ENCODE peak calls at places on chromosomes 16 and 17, in five cellular contexts. R is HepG2, H is H1, S is GM12878, Y is NT2/D1. J is an unnamed sample.

GRCh38 chr17:330993-331701 is 21.5 kb downstream of the RPH3AL start:
- DNase-seq in S (no peak), R (no peak), Y (no peak), H (no peak), J (no peak)

GRCh38 chr17:39979865-39980401 is 674 bp upstream of the PSMD3 start:
- DNase-seq in R (peak; percentile 48), H (no peak), Y (no peak), S (no peak), J (no peak)

GRCh38 chr17:50265212-50265611 is 9.1 kb upstream of the TMEM92 start:
- DNase-seq in Y (no peak), H (no peak), S (no peak), R (no peak), J (no peak)

GRCh38 chr17:36703860-36704266 is 102.5 kb downstream of the MRM1 start:
- DNase-seq in Y (no peak), H (peak; percentile 98), S (no peak), R (no peak), J (peak; percentile 65)

GRCh38 chr17:18961634-18962493 is 9.9 kb downstream of the SLC5A10 start:
- DNase-seq in R (no peak), H (no peak), S (no peak), Y (no peak), J (no peak)

GRCh38 chr16:52034830-52035229 is 512.1 kb downstream of the TOX3 start:
- DNase-seq in Y (no peak), S (no peak), R (no peak), H (no peak), J (no peak)

GRCh38 chr17:46772879-46773620 is 45.4 kb downstream of the WNT3 start:
- DNase-seq in Y (no peak), R (no peak), S (no peak), H (peak; percentile 71), J (no peak)

GRCh38 chr16:19116711-19117449 is 3.1 kb downstream of the ITPRIPL2 start:
- DNase-seq in R (no peak), H (no peak), Y (no peak), S (no peak), J (no peak)

GRCh38 chr16:72270531-72270930 is 98.6 kb upstream of the PMFBP1 start:
- DNase-seq in Y (no peak), S (no peak), R (no peak), H (no peak), J (no peak)

GRCh38 chr17:44255915-44256314 is 12.0 kb downstream of the SLC4A1 start:
- DNase-seq in R (no peak), Y (no peak), H (no peak), S (no peak), J (no peak)

GRCh38 chr16:8866118-8866883 is 2.5 kb downstream of the CARHSP1 start:
- DNase-seq in S (no peak), H (peak; percentile 92), Y (peak; percentile 92), R (peak; percentile 88), J (no peak)

GRCh38 chr17:45942284-45942683 is 47.9 kb downstream of the MAPT start:
- DNase-seq in Y (peak; percentile 22), S (no peak), R (no peak), H (no peak), J (no peak)

GRCh38 chr16:48811478-48811877 is 201.5 kb upstream of the N4BP1 start:
- DNase-seq in S (no peak), H (no peak), Y (no peak), R (no peak), J (no peak)

GRCh38 chr16:13070268-13070667 is 168.9 kb downstream of the SHISA9 start:
- DNase-seq in S (no peak), Y (peak; percentile 95), H (peak; percentile 85), R (no peak), J (no peak)

GRCh38 chr16:55490301-55490700 is 11.3 kb downstream of the MMP2 start:
- DNase-seq in R (no peak), Y (no peak), H (no peak), S (no peak), J (no peak)

GRCh38 chr17:8681175-8681949 is 50.8 kb upstream of the MYH10 start:
- DNase-seq in S (no peak), Y (no peak), R (no peak), H (no peak), J (no peak)

GRCh38 chr17:40485851-40486512 is 15.4 kb downstream of the TNS4 start:
- DNase-seq in R (peak; percentile 86), S (no peak), H (no peak), Y (no peak), J (no peak)

GRCh38 chr16:29811896-29812665 is at the start of gene PRRT2:
- DNase-seq in H (peak; percentile 80), S (no peak), Y (peak; percentile 57), R (no peak), J (peak; percentile 53)

GRCh38 chr16:48277158-48277557 is 29.8 kb upstream of the ABCC11 start:
- DNase-seq in Y (no peak), S (no peak), R (no peak), H (no peak), J (peak; percentile 5)

GRCh38 chr17:38509772-38510423 is 81.6 kb downstream of the ARHGAP23 start:
- DNase-seq in R (no peak), Y (no peak), H (no peak), S (no peak), J (no peak)

GRCh38 chr16:46903255-46903905 is 19.2 kb downstream of the GPT2 start:
- DNase-seq in R (no peak), H (no peak), S (no peak), Y (no peak), J (no peak)

GRCh38 chr16:65070831-65071230 is 51.0 kb downstream of the CDH11 start:
- DNase-seq in Y (peak; percentile 42), R (peak; percentile 70), S (no peak), H (no peak), J (no peak)

GRCh38 chr16:29815032-29815721 is 775 bp upstream of the PAGR1 start:
- DNase-seq in R (no peak), H (peak; percentile 61), Y (no peak), S (no peak), J (no peak)

GRCh38 chr16:24610421-24610765 is 71.0 kb downstream of the RBBP6 start:
- DNase-seq in Y (peak; percentile 33), H (no peak), S (no peak), R (no peak), J (no peak)

GRCh38 chr16:89918453-89919347 is at the start of gene MC1R:
- DNase-seq in Y (no peak), S (no peak), H (peak; percentile 78), R (peak; percentile 88), J (peak; percentile 46)

GRCh38 chr17:21742326-21742725 is 50.0 kb downstream of the KCNJ18 start:
- DNase-seq in R (no peak), Y (no peak), S (no peak), H (no peak), J (no peak)

GRCh38 chr16:30437511-30438046 is 7.7 kb upstream of the DCTPP1 start:
- DNase-seq in R (peak; percentile 72), H (no peak), Y (no peak), S (no peak), J (no peak)

GRCh38 chr17:66441012-66441703 is 138.7 kb downstream of the PRKCA start:
- DNase-seq in Y (no peak), R (no peak), H (no peak), S (peak; percentile 44), J (no peak)

GRCh38 chr17:9512323-9513168 is 63.1 kb downstream of the STX8 start:
- DNase-seq in Y (no peak), R (no peak), H (no peak), S (no peak), J (no peak)

GRCh38 chr16:85605912-85606841 is 6.9 kb upstream of the GSE1 start:
- DNase-seq in S (no peak), H (peak; percentile 54), R (no peak), Y (no peak), J (no peak)

GRCh38 chr17:50783193-50783660 is 15.9 kb upstream of the ANKRD40CL start:
- DNase-seq in S (peak; percentile 31), Y (peak; percentile 87), R (peak; percentile 86), H (peak; percentile 98), J (peak; percentile 97)

GRCh38 chr16:71894229-71894920 is 956 bp upstream of the IST1 start:
- DNase-seq in Y (peak; percentile 58), R (peak; percentile 56), S (no peak), H (peak; percentile 68), J (peak; percentile 15)

DNA sequence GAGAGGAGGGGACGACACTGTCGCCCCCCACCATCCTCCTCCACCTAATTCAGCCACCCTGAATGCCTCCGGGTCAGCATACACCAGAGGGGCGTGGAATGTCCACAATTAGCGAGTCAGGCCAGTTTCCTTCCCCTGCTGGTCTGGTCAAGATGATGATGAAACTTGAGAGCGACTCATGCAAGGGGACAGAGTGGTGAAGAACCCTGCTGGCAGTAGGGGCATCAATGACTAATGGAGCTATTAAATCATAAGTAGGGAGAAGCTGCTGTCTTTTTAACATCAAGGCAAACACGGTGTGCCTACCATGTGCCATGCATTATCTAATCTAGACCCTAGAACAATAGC is 7.2 kb downstream of the SPACA3 start:
- DNase-seq in R (no peak), H (no peak), S (no peak), Y (no peak), J (no peak)
- TF ChIP-seq SUZ12 in R (no peak), H (no peak), S (no peak), Y (no peak), J (no peak)

GRCh38 chr17:74850310-74850709 is 9.4 kb downstream of the GRIN2C start:
- DNase-seq in Y (no peak), R (no peak), H (no peak), S (no peak), J (no peak)

GRCh38 chr17:74853048-74853397 is 6.7 kb downstream of the GRIN2C start:
- DNase-seq in H (no peak), Y (no peak), R (no peak), S (no peak), J (no peak)

GRCh38 chr17:74850914-74851313 is 8.8 kb downstream of the GRIN2C start:
- DNase-seq in R (no peak), H (no peak), Y (no peak), S (no peak), J (no peak)

GRCh38 chr17:74852237-74853047 is 7.2 kb downstream of the GRIN2C start:
- DNase-seq in Y (peak; percentile 72), R (peak; percentile 67), S (no peak), H (peak; percentile 86), J (peak; percentile 84)

DNA sequence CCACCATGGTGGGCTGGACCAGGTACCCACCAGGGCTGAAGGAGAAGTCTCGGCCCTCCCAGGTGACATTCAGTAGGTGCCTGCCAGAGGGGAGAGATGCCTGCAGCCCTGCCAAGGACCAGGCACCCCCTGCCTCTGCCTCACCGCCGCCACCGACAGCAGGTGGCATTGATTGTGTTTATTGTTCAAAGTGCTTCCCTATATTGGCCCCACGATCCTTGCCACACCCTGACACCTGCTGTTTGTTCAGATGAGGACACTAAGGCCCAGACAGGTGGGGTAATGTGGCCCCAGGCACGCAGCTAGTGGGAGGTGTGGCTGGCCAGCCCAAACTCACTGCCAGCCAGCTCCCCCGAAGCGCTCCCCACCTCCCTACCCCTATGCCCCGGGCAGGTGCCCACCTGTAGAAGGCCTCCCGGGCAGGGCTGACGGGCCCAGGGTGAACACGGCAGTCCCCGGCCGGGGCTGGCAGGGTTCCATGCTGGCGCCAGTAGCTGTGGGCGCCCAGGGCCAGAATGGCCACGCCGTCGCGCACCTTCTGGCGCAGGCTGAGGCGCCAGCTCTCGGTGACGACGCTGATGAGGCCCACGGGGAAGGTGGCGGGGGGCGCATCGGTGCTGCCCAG is 8.0 kb downstream of the GRIN2C start:
- DNase-seq in R (no peak), Y (no peak), H (no peak), S (no peak), J (no peak)
- TF ChIP-seq SUZ12 in R (no peak), Y (no peak), H (peak; percentile 12), S (no peak), J (no peak)

GRCh38 chr16:80681436-80681835 is 123.0 kb downstream of the CDYL2 start:
- DNase-seq in H (no peak), R (no peak), S (no peak), Y (no peak), J (no peak)
- TF ChIP-seq SUZ12 in H (no peak), R (no peak), S (no peak), Y (no peak), J (no peak)

GRCh38 chr17:81365601-81366585 is 29.4 kb upstream of the BAHCC1 start:
- DNase-seq in R (peak; percentile 72), H (no peak), S (peak; percentile 28), Y (no peak), J (no peak)
- TF ChIP-seq SUZ12 in R (no peak), H (no peak), S (no peak), Y (no peak), J (no peak)